ENCODE peak calls at places on chromosomes 4 and X, in five cellular contexts. C is GM23248, A is lung, Z is astrocyte, R is pancreas. K is an unnamed sample.

GRCh38 chrX:150324035-150324728 is 38.9 kb upstream of the MAMLD1 start:
- DNase-seq in C (peak; percentile 83), A (no peak), Z (peak; percentile 93), R (no peak), K (peak; percentile 69)

GRCh38 chr4:59968796-59969195 is 1231.3 kb upstream of the ADGRL3 start:
- DNase-seq in R (no peak), A (no peak), C (no peak), Z (no peak), K (no peak)

GRCh38 chr4:123418486-123418931 is 21.9 kb downstream of the SPRY1 start:
- DNase-seq in R (no peak), Z (peak; percentile 95), A (peak; percentile 51), C (peak; percentile 90), K (peak; percentile 72)

GRCh38 chr4:14434916-14435315 is 567.4 kb upstream of the CPEB2 start:
- DNase-seq in R (no peak), A (no peak), C (no peak), Z (no peak), K (no peak)

GRCh38 chr4:120869511-120870278 is 52.8 kb downstream of the PRDM5 start:
- DNase-seq in Z (no peak), C (peak; percentile 33), R (no peak), A (no peak), K (no peak)

GRCh38 chrX:53479295-53479694 is 45.1 kb upstream of the HSD17B10 start:
- DNase-seq in A (no peak), R (no peak), Z (peak; percentile 12), C (no peak), K (no peak)

GRCh38 chr4:142480244-142480643 is 365.9 kb downstream of the INPP4B start:
- DNase-seq in C (peak; percentile 33), Z (peak; percentile 64), R (no peak), A (no peak), K (no peak)

GRCh38 chrX:110418220-110418856 is 59.7 kb downstream of the RTL9 start:
- DNase-seq in Z (peak; percentile 67), C (peak; percentile 79), R (no peak), A (peak; percentile 57), K (peak; percentile 50)

GRCh38 chr4:157220026-157220881 is at the start of gene GRIA2:
- DNase-seq in C (peak; percentile 70), R (peak; percentile 68), A (no peak), Z (peak; percentile 53), K (no peak)

GRCh38 chr4:10275696-10276095 is 159.1 kb upstream of the WDR1 start:
- DNase-seq in Z (no peak), R (no peak), A (no peak), C (peak; percentile 7), K (no peak)

GRCh38 chrX:50198348-50198747 is 2.5 kb downstream of the AKAP4 start:
- DNase-seq in C (no peak), R (no peak), A (no peak), Z (no peak), K (no peak)

GRCh38 chr4:26457412-26457811 is 32.9 kb downstream of the CCKAR start:
- DNase-seq in C (no peak), A (no peak), R (no peak), Z (no peak), K (no peak)

GRCh38 chr4:82123934-82124333 is 249.9 kb downstream of the HNRNPD start:
- DNase-seq in Z (no peak), A (no peak), R (no peak), C (no peak), K (no peak)

GRCh38 chrX:31609130-31609529 is 537.3 kb upstream of the FTHL17 start:
- DNase-seq in Z (peak; percentile 79), A (no peak), C (peak; percentile 85), R (no peak), K (peak; percentile 48)

GRCh38 chr4:55947912-55948725 is 626 bp upstream of the CEP135 start:
- DNase-seq in Z (peak; percentile 94), R (no peak), C (peak; percentile 90), A (no peak), K (peak; percentile 93)

GRCh38 chr4:2400841-2401609 is 17.4 kb downstream of the ZFYVE28 start:
- DNase-seq in A (no peak), Z (no peak), R (peak; percentile 68), C (no peak), K (no peak)

GRCh38 chr4:2402453-2402852 is 16.0 kb downstream of the ZFYVE28 start:
- DNase-seq in Z (no peak), C (no peak), R (no peak), A (no peak), K (no peak)

GRCh38 chr4:2401610-2401983 is 16.8 kb downstream of the ZFYVE28 start:
- DNase-seq in Z (no peak), A (no peak), C (no peak), R (no peak), K (no peak)

GRCh38 chr4:2402053-2402452 is 16.4 kb downstream of the ZFYVE28 start:
- DNase-seq in A (peak; percentile 64), R (peak; percentile 78), C (peak; percentile 54), Z (peak; percentile 10), K (no peak)

DNA sequence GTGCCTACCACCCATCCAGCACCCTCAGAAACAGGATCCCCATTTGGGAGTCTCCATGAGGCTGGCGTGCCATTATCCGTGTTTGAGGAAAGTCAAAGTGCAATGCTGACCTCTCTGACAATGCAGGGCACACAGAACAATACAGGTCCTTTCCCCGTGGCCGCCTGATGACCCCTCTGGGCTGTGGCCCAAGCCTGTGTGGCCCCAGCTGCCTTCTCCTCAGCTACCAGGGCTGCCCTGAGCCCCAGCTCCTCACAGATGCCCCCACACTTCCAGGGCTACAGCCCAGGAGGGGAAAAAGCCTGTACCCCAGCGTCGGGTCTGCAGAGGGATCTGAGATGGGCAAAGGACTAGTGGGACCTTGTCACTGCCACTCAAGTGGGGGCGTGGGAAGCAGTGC is 15.5 kb downstream of the ZFYVE28 start:
- DNase-seq in Z (no peak), A (no peak), C (no peak), R (no peak), K (no peak)
- H3K4me3 ChIP-seq in Z (no peak overlapping the region), A (no peak overlapping the region), C (no peak overlapping the region), R (no peak overlapping the region), K (no peak overlapping the region)

DNA sequence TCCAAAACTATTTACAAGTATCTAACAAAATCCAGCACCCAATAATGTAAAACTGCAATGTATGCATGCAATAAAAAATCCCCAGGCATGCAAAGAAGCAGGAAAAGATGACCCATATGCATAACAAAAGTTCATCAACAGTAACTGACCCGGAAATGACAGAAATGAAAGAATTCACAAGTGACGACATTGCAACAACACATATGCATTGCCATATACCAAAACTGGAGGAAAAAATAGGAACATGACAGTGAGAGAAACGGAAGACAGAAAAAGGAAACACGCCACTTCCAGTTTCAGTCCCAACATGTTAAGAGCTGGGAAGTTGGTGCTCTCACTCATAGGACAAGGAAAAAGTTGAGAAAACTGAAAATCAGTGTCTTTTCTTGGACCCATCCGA is 154.6 kb downstream of the EVC2 start:
- DNase-seq in A (no peak), C (no peak), Z (no peak), R (no peak), K (no peak)
- H3K27ac ChIP-seq in A (no peak overlapping the region), C (no peak overlapping the region), Z (no peak overlapping the region), R (no peak overlapping the region), K (no peak overlapping the region)

GRCh38 chr4:175772170-175772685 is 39.8 kb downstream of the GPM6A start:
- DNase-seq in C (no peak), R (no peak), A (no peak), Z (no peak), K (no peak)

GRCh38 chr4:175776217-175776616 is 35.8 kb downstream of the GPM6A start:
- DNase-seq in C (no peak), Z (peak; percentile 36), R (no peak), A (no peak), K (no peak)

GRCh38 chr4:175767130-175767529 is 44.9 kb downstream of the GPM6A start:
- DNase-seq in A (no peak), C (no peak), R (no peak), Z (no peak), K (no peak)

GRCh38 chr4:175770555-175770954 is 41.5 kb downstream of the GPM6A start:
- DNase-seq in C (peak; percentile 44), Z (no peak), A (no peak), R (no peak), K (no peak)
- H3K4me3 ChIP-seq in C (peak overlapping the region; percentile 61), Z (peak overlapping the region; percentile 27), A (no peak overlapping the region), R (no peak overlapping the region), K (no peak overlapping the region)

GRCh38 chr4:148059617-148060180 is 327.8 kb downstream of the ARHGAP10 start:
- DNase-seq in C (no peak), Z (no peak), A (no peak), R (peak; percentile 59), K (no peak)
- H3K27ac ChIP-seq in C (no peak overlapping the region), Z (no peak overlapping the region), A (no peak overlapping the region), R (no peak overlapping the region), K (no peak overlapping the region)

GRCh38 chr4:139901516-139902327 is 236.1 kb downstream of the MGST2 start:
- DNase-seq in C (peak; percentile 58), A (no peak), Z (no peak), R (no peak), K (no peak)
- H3K4me3 ChIP-seq in C (peak overlapping the region; percentile 79), A (no peak overlapping the region), Z (peak overlapping the region; percentile 25), R (no peak overlapping the region), K (peak overlapping the region; percentile 0)

K was measured in AG04450.